ENCODE peak calls at places on chromosomes 5 and 9, in eight cellular contexts. E is left ventricle myocardium inferior, C is OCI-LY7, B is uterus, W is cardiac muscle cell, N is transverse colon, R is HL-60, Z is endodermal cell. D is an unnamed sample.
A peak's percentile ranks its signal among the peaks of the same experiment; 100 is the strongest.

GRCh38 chr5:18299166-18299565 is 664.9 kb downstream of the TAF11L14 start:
- DNase-seq in R (peak; percentile 18), Z (no peak), C (no peak), E (no peak), W (no peak), B (no peak), N (no peak), D (no peak)

GRCh38 chr5:143516249-143516648 is 112.8 kb upstream of the NR3C1 start:
- DNase-seq in C (peak; percentile 13), E (no peak), W (no peak), Z (no peak), R (no peak), B (no peak), N (no peak), D (no peak)

GRCh38 chr5:149938272-149938671 is 6.3 kb downstream of the PDE6A start:
- DNase-seq in R (peak; percentile 56), E (peak; percentile 79), N (peak; percentile 74), W (peak; percentile 59), C (no peak), B (no peak), Z (no peak), D (no peak)

GRCh38 chr9:34454571-34455065 is 3.8 kb downstream of the FAM219A start:
- DNase-seq in C (no peak), W (no peak), N (no peak), R (no peak), Z (no peak), B (no peak), E (peak; percentile 33), D (no peak)

GRCh38 chr9:15246688-15247087 is 60.3 kb downstream of the TTC39B start:
- DNase-seq in R (no peak), C (no peak), N (no peak), W (no peak), Z (no peak), E (no peak), B (no peak), D (no peak)

GRCh38 chr9:113178087-113178486 is 27.3 kb downstream of the SLC31A2 start:
- DNase-seq in R (no peak), B (no peak), W (no peak), Z (no peak), E (no peak), C (no peak), N (no peak), D (no peak)

GRCh38 chr9:13213337-13213736 is 66.2 kb downstream of the MPDZ start:
- DNase-seq in R (no peak), Z (no peak), B (no peak), W (no peak), E (no peak), N (no peak), C (no peak), D (no peak)

GRCh38 chr5:73607228-73607627 is 18.8 kb upstream of the ARHGEF28 start:
- DNase-seq in B (no peak), R (no peak), Z (no peak), C (no peak), N (no peak), W (no peak), E (no peak), D (no peak)

GRCh38 chr5:81783401-81783800 is 32.5 kb upstream of the SSBP2 start:
- DNase-seq in B (no peak), N (no peak), C (no peak), Z (no peak), E (no peak), R (no peak), W (no peak), D (no peak)

GRCh38 chr5:169122951-169123350 is 178.0 kb downstream of the SLIT3 start:
- DNase-seq in B (no peak), R (no peak), W (no peak), N (no peak), Z (no peak), E (no peak), C (no peak), D (no peak)

GRCh38 chr9:134545213-134546211 is 96.1 kb upstream of the COL5A1 start:
- DNase-seq in W (no peak), C (no peak), B (no peak), R (no peak), Z (peak; percentile 58), N (no peak), E (peak; percentile 16), D (peak; percentile 57)

GRCh38 chr5:140821375-140822280 is at the start of gene PCDHA5:
- DNase-seq in R (no peak), W (no peak), B (peak; percentile 31), E (no peak), C (peak; percentile 52), N (no peak), Z (peak; percentile 50), D (no peak)

GRCh38 chr9:103755441-103755840 is 338.7 kb upstream of the SMC2 start:
- DNase-seq in R (no peak), Z (no peak), C (no peak), B (no peak), N (no peak), W (no peak), E (no peak), D (no peak)

GRCh38 chr9:91241909-91242308 is 119.8 kb downstream of the AUH start:
- DNase-seq in R (no peak), W (no peak), Z (no peak), B (no peak), N (no peak), E (no peak), C (no peak), D (no peak)

DNA sequence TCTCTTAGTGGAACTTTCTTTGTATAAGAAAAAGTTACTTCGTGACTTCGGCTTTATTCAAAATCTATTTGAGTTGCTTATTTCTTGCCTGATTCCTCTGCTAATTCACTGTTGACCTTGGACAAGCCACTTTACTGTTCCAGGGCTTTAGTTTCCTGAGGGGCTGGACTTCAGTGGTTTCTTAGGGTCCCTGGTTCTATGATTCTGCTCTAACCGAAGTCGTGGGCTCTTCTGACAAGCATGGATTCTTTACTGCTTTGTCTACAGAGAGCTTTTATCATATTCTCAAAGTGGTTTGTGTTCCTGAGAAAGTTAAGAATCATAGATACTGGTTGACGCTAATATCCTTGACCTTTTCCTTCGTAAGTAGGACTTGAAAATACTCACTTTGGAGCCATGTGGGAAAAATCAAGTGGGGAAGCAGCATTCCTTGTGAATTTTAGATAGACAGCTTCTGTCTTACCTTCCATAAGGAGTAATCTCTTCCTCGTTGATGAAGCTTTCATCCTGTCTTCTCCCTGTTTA is 21.1 kb downstream of the EXOSC2 start:
- DNase-seq in Z (no peak), C (no peak), B (no peak), N (no peak), E (no peak), R (no peak), W (no peak), D (no peak)
- H3K4me3 ChIP-seq in Z (peak overlapping the region; percentile 89), C (peak overlapping the region; percentile 81), B (peak overlapping the region; percentile 94), N (peak overlapping the region; percentile 94), E (peak overlapping the region; percentile 98), R (peak overlapping the region; percentile 95), W (peak overlapping the region; percentile 89), D (peak overlapping the region; percentile 98)

GRCh38 chr9:120625222-120625621 is 45.3 kb upstream of the CDK5RAP2 start:
- DNase-seq in R (no peak), W (no peak), E (no peak), Z (no peak), C (no peak), B (no peak), N (no peak), D (no peak)

GRCh38 chr9:120628207-120628924 is 48.4 kb upstream of the CDK5RAP2 start:
- DNase-seq in N (no peak), E (no peak), C (no peak), R (no peak), B (no peak), Z (no peak), W (no peak), D (no peak)

GRCh38 chr9:120626512-120626911 is 46.5 kb upstream of the CDK5RAP2 start:
- DNase-seq in B (no peak), W (no peak), R (no peak), N (no peak), C (no peak), Z (no peak), E (no peak), D (no peak)

GRCh38 chr9:120622790-120623189 is 42.8 kb upstream of the CDK5RAP2 start:
- DNase-seq in B (no peak), C (no peak), W (no peak), Z (no peak), E (no peak), N (no peak), R (no peak), D (no peak)

DNA sequence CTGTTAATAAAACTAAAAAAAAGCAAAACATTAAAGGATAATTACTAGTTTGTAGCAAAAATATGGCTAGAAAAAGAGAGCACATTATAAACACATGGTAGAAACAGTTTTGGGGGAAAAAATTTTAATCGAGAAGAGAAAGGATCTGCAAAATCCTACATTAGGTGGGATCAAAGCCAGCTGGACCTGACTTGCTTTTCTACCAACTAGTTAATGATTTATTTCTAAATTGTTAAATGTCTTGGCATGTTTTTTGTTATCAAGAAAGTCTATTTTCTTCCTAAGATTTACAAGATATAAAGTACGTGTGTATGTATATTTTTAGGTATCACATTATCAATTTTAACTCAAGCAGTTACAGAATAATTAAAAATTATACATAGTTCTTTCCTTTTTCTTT is 47.1 kb upstream of the CDK5RAP2 start:
- DNase-seq in N (no peak), W (no peak), E (no peak), R (no peak), Z (no peak), B (no peak), C (no peak), D (no peak)
- H3K4me3 ChIP-seq in N (no peak overlapping the region), W (no peak overlapping the region), E (no peak overlapping the region), R (no peak overlapping the region), Z (no peak overlapping the region), B (no peak overlapping the region), C (no peak overlapping the region), D (no peak overlapping the region)

GRCh38 chr5:151786468-151786867 is 14.7 kb downstream of the G3BP1 start:
- DNase-seq in B (no peak), W (no peak), N (no peak), E (no peak), Z (no peak), C (no peak), R (no peak), D (no peak)

GRCh38 chr5:151784141-151784540 is 12.4 kb downstream of the G3BP1 start:
- DNase-seq in W (peak; percentile 20), R (no peak), N (no peak), E (no peak), B (no peak), Z (peak; percentile 59), C (no peak), D (no peak)

GRCh38 chr5:151780348-151780747 is 8.6 kb downstream of the G3BP1 start:
- DNase-seq in W (no peak), C (no peak), B (no peak), R (peak; percentile 12), N (no peak), Z (peak; percentile 65), E (no peak), D (no peak)

GRCh38 chr5:151779531-151780125 is 7.9 kb downstream of the G3BP1 start:
- DNase-seq in E (no peak), B (no peak), Z (no peak), W (no peak), C (no peak), R (no peak), N (no peak), D (no peak)

GRCh38 chr5:151781201-151781600 is 9.4 kb downstream of the G3BP1 start:
- DNase-seq in C (no peak), R (peak; percentile 38), N (no peak), Z (no peak), W (no peak), E (no peak), B (no peak), D (no peak)
- H3K4me3 ChIP-seq in C (no peak overlapping the region), R (no peak overlapping the region), N (no peak overlapping the region), Z (no peak overlapping the region), W (no peak overlapping the region), E (no peak overlapping the region), B (no peak overlapping the region), D (no peak overlapping the region)

GRCh38 chr5:77843570-77844407 is 67.7 kb upstream of the TBCA start:
- DNase-seq in E (no peak), R (no peak), Z (peak; percentile 73), N (no peak), W (peak; percentile 27), B (no peak), C (no peak), D (peak; percentile 34)
- H3K4me3 ChIP-seq in E (peak overlapping the region; percentile 68), R (no peak overlapping the region), Z (peak overlapping the region; percentile 69), N (peak overlapping the region; percentile 60), W (peak overlapping the region; percentile 23), B (peak overlapping the region; percentile 32), C (no peak overlapping the region), D (peak overlapping the region; percentile 15)